ENCODE peak calls at places on chromosomes 3 and 15, in five cellular contexts. One of them, this sample, is unnamed.

GRCh38 chr3:148173836-148174235 is 523.9 kb upstream of the AGTR1 start:
- DNase-seq in suprapubic skin: no peak
- DNase-seq in transverse colon: no peak
- DNase-seq in K562: no peak
- DNase-seq in stomach: no peak
- DNase-seq in this sample: no peak

GRCh38 chr3:41137686-41138111 is 61.6 kb upstream of the CTNNB1 start:
- DNase-seq in suprapubic skin: no peak
- DNase-seq in transverse colon: no peak
- DNase-seq in K562: no peak
- DNase-seq in stomach: no peak
- DNase-seq in this sample: no peak

GRCh38 chr3:64291345-64291744 is 66.1 kb upstream of the PRICKLE2 start:
- DNase-seq in suprapubic skin: no peak
- DNase-seq in transverse colon: peak; percentile 11
- DNase-seq in K562: no peak
- DNase-seq in stomach: no peak
- DNase-seq in this sample: no peak

GRCh38 chr3:45547202-45547701 is 47.3 kb upstream of the LIMD1 start:
- DNase-seq in suprapubic skin: no peak
- DNase-seq in transverse colon: no peak
- DNase-seq in K562: no peak
- DNase-seq in stomach: peak; percentile 35
- DNase-seq in this sample: no peak

GRCh38 chr3:33277193-33277882 is at the start of gene FBXL2:
- DNase-seq in suprapubic skin: peak; percentile 81
- DNase-seq in transverse colon: peak; percentile 24
- DNase-seq in K562: peak; percentile 91
- DNase-seq in stomach: peak; percentile 56
- DNase-seq in this sample: peak; percentile 95

GRCh38 chr3:114308830-114309229 is 15.0 kb downstream of the TIGIT start:
- DNase-seq in suprapubic skin: no peak
- DNase-seq in transverse colon: peak; percentile 33
- DNase-seq in K562: no peak
- DNase-seq in stomach: no peak
- DNase-seq in this sample: no peak

GRCh38 chr15:55250392-55250791 is 39.2 kb downstream of the RAB27A start:
- DNase-seq in suprapubic skin: no peak
- DNase-seq in transverse colon: peak; percentile 18
- DNase-seq in K562: no peak
- DNase-seq in stomach: no peak
- DNase-seq in this sample: no peak

GRCh38 chr3:50654196-50654595 is 20.5 kb upstream of the DOCK3 start:
- DNase-seq in suprapubic skin: no peak
- DNase-seq in transverse colon: no peak
- DNase-seq in K562: no peak
- DNase-seq in stomach: no peak
- DNase-seq in this sample: no peak

GRCh38 chr3:192675958-192676649 is 51.2 kb downstream of the FGF12 start:
- DNase-seq in suprapubic skin: no peak
- DNase-seq in transverse colon: no peak
- DNase-seq in K562: no peak
- DNase-seq in stomach: no peak
- DNase-seq in this sample: no peak

GRCh38 chr15:100252779-100253417 is 88.9 kb downstream of the ADAMTS17 start:
- DNase-seq in suprapubic skin: no peak
- DNase-seq in transverse colon: peak; percentile 16
- DNase-seq in K562: no peak
- DNase-seq in stomach: no peak
- DNase-seq in this sample: peak; percentile 8

GRCh38 chr3:9976736-9977709 is 9.6 kb downstream of the EMC3 start:
- DNase-seq in suprapubic skin: no peak
- DNase-seq in transverse colon: peak; percentile 55
- DNase-seq in K562: peak; percentile 98
- DNase-seq in stomach: peak; percentile 75
- DNase-seq in this sample: no peak

GRCh38 chr15:37220949-37221670 is 120.8 kb upstream of the MEIS2 start:
- DNase-seq in suprapubic skin: no peak
- DNase-seq in transverse colon: no peak
- DNase-seq in K562: no peak
- DNase-seq in stomach: no peak
- DNase-seq in this sample: no peak

GRCh38 chr3:68705695-68706429 is 226.5 kb downstream of the TAFA4 start:
- DNase-seq in suprapubic skin: no peak
- DNase-seq in transverse colon: no peak
- DNase-seq in K562: no peak
- DNase-seq in stomach: no peak
- DNase-seq in this sample: no peak

GRCh38 chr15:63858881-63859280 is 25.1 kb upstream of the HERC1 start:
- DNase-seq in suprapubic skin: no peak
- DNase-seq in transverse colon: no peak
- DNase-seq in K562: no peak
- DNase-seq in stomach: no peak
- DNase-seq in this sample: no peak

GRCh38 chr15:66472176-66472999 is 25.2 kb downstream of the SNAPC5 start:
- DNase-seq in suprapubic skin: no peak
- DNase-seq in transverse colon: peak; percentile 11
- DNase-seq in K562: no peak
- DNase-seq in stomach: no peak
- DNase-seq in this sample: no peak

GRCh38 chr15:23504003-23504402 is 57.0 kb upstream of the GOLGA6L2 start:
- DNase-seq in suprapubic skin: no peak
- DNase-seq in transverse colon: no peak
- DNase-seq in K562: no peak
- DNase-seq in stomach: no peak
- DNase-seq in this sample: no peak

GRCh38 chr3:37500518-37500917 is 326.1 kb upstream of the LRRFIP2 start:
- DNase-seq in suprapubic skin: no peak
- DNase-seq in transverse colon: no peak
- DNase-seq in K562: no peak
- DNase-seq in stomach: no peak
- DNase-seq in this sample: no peak

GRCh38 chr3:184691397-184692131 is 20.3 kb downstream of the MAGEF1 start:
- DNase-seq in suprapubic skin: no peak
- DNase-seq in transverse colon: no peak
- DNase-seq in K562: no peak
- DNase-seq in stomach: no peak
- DNase-seq in this sample: no peak

GRCh38 chr3:28476194-28476593 is 127.6 kb upstream of the AZI2 start:
- DNase-seq in suprapubic skin: no peak
- DNase-seq in transverse colon: no peak
- DNase-seq in K562: peak; percentile 22
- DNase-seq in stomach: no peak
- DNase-seq in this sample: no peak

GRCh38 chr15:24786347-24786746 is 110.8 kb downstream of the NPAP1 start:
- DNase-seq in suprapubic skin: no peak
- DNase-seq in transverse colon: no peak
- DNase-seq in K562: no peak
- DNase-seq in stomach: no peak
- DNase-seq in this sample: no peak

GRCh38 chr3:75294124-75294523 is 370.0 kb upstream of the FRG2C start:
- DNase-seq in suprapubic skin: no peak
- DNase-seq in transverse colon: peak; percentile 13
- DNase-seq in K562: peak; percentile 6
- DNase-seq in stomach: peak; percentile 30
- DNase-seq in this sample: no peak

GRCh38 chr3:2765002-2765579 is 345.1 kb downstream of the IL5RA start:
- DNase-seq in suprapubic skin: no peak
- DNase-seq in transverse colon: no peak
- DNase-seq in K562: no peak
- DNase-seq in stomach: no peak
- DNase-seq in this sample: no peak

GRCh38 chr15:57100136-57100539 is 181.7 kb downstream of the TCF12 start:
- DNase-seq in suprapubic skin: no peak
- DNase-seq in transverse colon: no peak
- DNase-seq in K562: no peak
- DNase-seq in stomach: no peak
- DNase-seq in this sample: no peak

GRCh38 chr3:174116421-174116820 is 718.9 kb downstream of the NLGN1 start:
- DNase-seq in suprapubic skin: no peak
- DNase-seq in transverse colon: no peak
- DNase-seq in K562: no peak
- DNase-seq in stomach: no peak
- DNase-seq in this sample: no peak

GRCh38 chr3:58526124-58526957 is 10.6 kb downstream of the ACOX2 start:
- DNase-seq in suprapubic skin: no peak
- DNase-seq in transverse colon: no peak
- DNase-seq in K562: no peak
- DNase-seq in stomach: no peak
- DNase-seq in this sample: peak; percentile 55

GRCh38 chr15:63461230-63461629 is 43.2 kb upstream of the USP3 start:
- DNase-seq in suprapubic skin: no peak
- DNase-seq in transverse colon: no peak
- DNase-seq in K562: no peak
- DNase-seq in stomach: peak; percentile 61
- DNase-seq in this sample: no peak

DNA sequence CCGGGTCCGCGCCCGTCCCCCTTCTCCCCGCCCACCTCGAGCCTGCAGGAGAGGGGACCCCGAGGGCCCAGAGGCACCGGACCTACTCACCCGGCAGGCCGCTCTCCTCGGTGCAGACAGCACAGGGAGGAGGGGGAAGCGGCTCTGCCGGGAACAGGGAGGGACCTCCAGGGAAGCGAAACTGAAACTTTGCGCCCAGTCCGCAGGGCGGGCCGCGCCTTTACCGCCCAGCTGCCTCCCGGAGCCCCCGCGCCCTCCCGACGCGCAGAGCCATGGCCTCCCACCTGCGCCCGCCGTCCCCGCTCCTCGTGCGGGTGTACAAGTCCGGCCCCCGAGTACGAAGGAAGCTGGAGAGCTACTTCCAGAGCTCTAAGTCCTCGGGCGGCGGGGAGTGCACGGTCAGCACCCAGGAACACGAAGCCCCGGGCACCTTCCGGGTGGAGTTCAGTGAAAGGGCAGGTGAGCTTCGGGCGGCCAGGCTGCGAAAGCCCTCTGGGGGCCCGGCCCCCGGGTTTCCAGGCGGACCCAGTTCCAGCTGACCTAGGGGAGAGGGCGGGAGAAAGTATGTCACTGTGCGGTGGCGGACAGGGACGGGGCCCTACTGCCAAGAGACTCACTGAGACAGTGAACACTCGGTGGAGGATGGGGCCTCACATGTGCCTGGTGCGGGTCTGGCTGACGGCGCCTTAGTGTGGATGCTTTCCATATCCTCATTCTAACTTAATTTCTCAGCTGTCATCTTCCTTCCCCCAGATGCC is at the start of the genes DTX3L and PARP9:
- DNase-seq in suprapubic skin: peak; percentile 92
- DNase-seq in transverse colon: peak; percentile 90
- DNase-seq in K562: peak; percentile 70
- DNase-seq in stomach: peak; percentile 85
- DNase-seq in this sample: peak; percentile 92
- TF ChIP-seq POLR2AphosphoS5 in suprapubic skin: peak; percentile 8
- TF ChIP-seq POLR2AphosphoS5 in transverse colon: peak; percentile 79
- TF ChIP-seq POLR2AphosphoS5 in K562: no peak
- TF ChIP-seq POLR2AphosphoS5 in stomach: peak; percentile 89
- TF ChIP-seq POLR2AphosphoS5 in this sample: peak; percentile 95

GRCh38 chr3:4754180-4755086 is 224.8 kb upstream of the BHLHE40 start:
- DNase-seq in suprapubic skin: no peak
- DNase-seq in transverse colon: no peak
- DNase-seq in K562: no peak
- DNase-seq in stomach: no peak
- DNase-seq in this sample: no peak

GRCh38 chr3:4750306-4751056 is 228.8 kb upstream of the BHLHE40 start:
- DNase-seq in suprapubic skin: no peak
- DNase-seq in transverse colon: no peak
- DNase-seq in K562: no peak
- DNase-seq in stomach: no peak
- DNase-seq in this sample: no peak

GRCh38 chr3:4751057-4752051 is 227.9 kb upstream of the BHLHE40 start:
- DNase-seq in suprapubic skin: no peak
- DNase-seq in transverse colon: no peak
- DNase-seq in K562: no peak
- DNase-seq in stomach: no peak
- DNase-seq in this sample: no peak

GRCh38 chr3:4753073-4753691 is 226.1 kb upstream of the BHLHE40 start:
- DNase-seq in suprapubic skin: no peak
- DNase-seq in transverse colon: no peak
- DNase-seq in K562: no peak
- DNase-seq in stomach: no peak
- DNase-seq in this sample: no peak

GRCh38 chr3:4752201-4753072 is 226.8 kb upstream of the BHLHE40 start:
- DNase-seq in suprapubic skin: no peak
- DNase-seq in transverse colon: peak; percentile 64
- DNase-seq in K562: peak; percentile 60
- DNase-seq in stomach: no peak
- DNase-seq in this sample: no peak
- TF ChIP-seq EP300 in suprapubic skin: no peak
- TF ChIP-seq EP300 in transverse colon: no peak
- TF ChIP-seq EP300 in K562: no peak
- TF ChIP-seq EP300 in stomach: no peak
- TF ChIP-seq EP300 in this sample: no peak

DNA sequence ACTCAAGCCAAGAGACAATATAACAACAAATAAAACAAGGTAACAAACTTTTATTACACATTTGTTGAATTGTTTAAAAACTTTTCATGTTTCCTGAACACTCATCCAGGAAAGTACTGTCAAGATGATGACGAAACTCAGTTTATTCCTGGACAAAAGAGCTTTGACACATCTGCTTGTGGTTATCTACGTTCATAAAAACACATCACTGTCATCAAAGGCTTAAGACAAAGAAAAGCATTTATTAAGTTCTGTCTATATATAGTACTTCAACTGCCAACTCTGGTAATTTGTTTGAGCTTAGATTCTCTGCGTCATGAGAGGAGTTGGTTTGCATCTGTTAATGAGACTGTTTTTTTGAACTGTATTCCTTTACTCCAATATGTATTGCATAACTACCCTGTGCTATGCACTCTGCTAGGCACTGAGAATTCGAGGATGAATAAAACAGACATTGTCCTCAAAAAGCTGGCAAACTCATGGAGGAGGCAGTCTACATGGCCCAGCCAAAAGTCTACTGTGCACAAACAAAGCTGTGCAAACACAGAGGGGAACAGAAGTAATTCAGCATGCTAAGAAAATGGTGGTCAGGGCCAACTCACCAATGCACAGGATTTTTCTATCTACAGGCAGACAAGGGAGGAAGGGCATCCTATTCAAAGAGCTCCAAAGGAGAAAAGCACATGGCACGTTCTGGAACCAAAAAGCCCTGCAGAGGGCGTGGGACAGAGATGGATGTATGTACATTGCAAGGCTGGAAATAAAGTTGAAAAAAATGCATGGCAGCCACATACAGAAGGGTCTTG is 21.5 kb downstream of the PLD1 start:
- DNase-seq in suprapubic skin: no peak
- DNase-seq in transverse colon: no peak
- DNase-seq in K562: peak; percentile 46
- DNase-seq in stomach: no peak
- DNase-seq in this sample: no peak
- TF ChIP-seq CTCF in suprapubic skin: no peak
- TF ChIP-seq CTCF in transverse colon: no peak
- TF ChIP-seq CTCF in K562: peak; percentile 42
- TF ChIP-seq CTCF in stomach: no peak
- TF ChIP-seq CTCF in this sample: no peak

DNA sequence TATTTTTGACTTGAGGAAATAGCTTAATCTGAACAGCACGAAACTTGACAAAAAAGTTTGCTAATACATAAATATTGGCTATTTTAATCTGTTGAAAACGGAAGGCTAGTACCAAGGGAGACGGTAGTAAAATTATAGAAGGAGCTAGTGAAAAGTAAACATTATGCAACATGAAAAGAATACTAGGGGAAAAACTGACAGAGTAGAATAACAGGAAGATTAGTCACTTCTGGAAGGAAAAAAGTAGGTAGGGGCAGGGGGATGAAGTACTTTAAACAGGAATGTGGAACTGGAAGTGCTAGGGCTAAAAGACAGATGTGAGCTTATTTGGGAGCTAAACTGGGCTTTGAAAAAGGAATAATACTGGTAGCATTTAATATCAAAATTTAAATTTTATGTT is 60.1 kb downstream of the MBNL1 start:
- DNase-seq in suprapubic skin: no peak
- DNase-seq in transverse colon: no peak
- DNase-seq in K562: no peak
- DNase-seq in stomach: no peak
- DNase-seq in this sample: no peak
- TF ChIP-seq POLR2AphosphoS5 in suprapubic skin: no peak
- TF ChIP-seq POLR2AphosphoS5 in transverse colon: peak; percentile 42
- TF ChIP-seq POLR2AphosphoS5 in K562: no peak
- TF ChIP-seq POLR2AphosphoS5 in stomach: peak; percentile 35
- TF ChIP-seq POLR2AphosphoS5 in this sample: no peak

This sample was measured in upper lobe of left lung.